ENCODE peak calls at places on chromosomes 4 and X, in eight cellular contexts. M is tibial nerve, O is left ventricle myocardium inferior, E is HCT116, I is transverse colon, W is GM23338, R is uterus, G is tibial artery. J is an unnamed sample.

GRCh38 chr4:102299708-102300107 is 45.6 kb downstream of the SLC39A8 start:
- DNase-seq in G (no peak), E (peak; percentile 32), I (no peak), O (peak; percentile 11), R (no peak), M (no peak), W (peak; percentile 90), J (peak; percentile 54)

GRCh38 chr4:156442961-156443360 is 489.3 kb upstream of the CTSO start:
- DNase-seq in W (peak; percentile 33), E (no peak), R (no peak), O (no peak), M (no peak), G (no peak), I (no peak), J (no peak)

GRCh38 chrX:56219702-56220101 is 12.5 kb upstream of the KLF8 start:
- DNase-seq in E (peak; percentile 12), O (no peak), G (no peak), M (no peak), W (peak; percentile 26), I (no peak), R (no peak), J (no peak)

GRCh38 chrX:21973321-21974010 is 33.0 kb downstream of the SMS start:
- DNase-seq in M (no peak), O (no peak), R (no peak), I (no peak), G (no peak), E (no peak), W (no peak), J (no peak)

GRCh38 chrX:41026326-41027136 is 58.7 kb upstream of the USP9X start:
- DNase-seq in E (no peak), O (no peak), I (no peak), R (no peak), G (no peak), W (peak; percentile 54), M (no peak), J (no peak)

GRCh38 chr4:1786544-1787362 is 6.3 kb upstream of the FGFR3 start:
- DNase-seq in E (no peak), I (no peak), W (no peak), M (no peak), R (no peak), G (no peak), O (no peak), J (no peak)

GRCh38 chr4:128835498-128836222 is 26.2 kb downstream of the JADE1 start:
- DNase-seq in R (peak; percentile 38), O (peak; percentile 85), G (peak; percentile 46), M (no peak), W (no peak), I (peak; percentile 23), E (no peak), J (no peak)

GRCh38 chr4:13933163-13933562 is 305.6 kb upstream of the BOD1L1 start:
- DNase-seq in O (no peak), G (no peak), R (no peak), M (no peak), I (no peak), W (peak; percentile 15), E (no peak), J (no peak)

GRCh38 chrX:69387559-69388487 is 116.3 kb upstream of the NALF2 start:
- DNase-seq in G (peak; percentile 22), R (peak; percentile 44), M (no peak), W (peak; percentile 90), E (peak; percentile 31), O (peak; percentile 20), I (peak; percentile 19), J (peak; percentile 33)

GRCh38 chr4:177281544-177281943 is 28.1 kb upstream of the NEIL3 start:
- DNase-seq in I (no peak), G (no peak), W (no peak), E (no peak), O (no peak), R (no peak), M (no peak), J (no peak)

GRCh38 chrX:131609480-131609879 is 65.6 kb downstream of the OR13H1 start:
- DNase-seq in I (no peak), E (no peak), W (peak; percentile 15), R (no peak), M (no peak), G (no peak), O (no peak), J (no peak)

GRCh38 chr4:38013461-38014366 is 53.5 kb downstream of the PTTG2 start:
- DNase-seq in W (no peak), I (no peak), E (peak; percentile 31), G (peak; percentile 53), M (no peak), O (peak; percentile 76), R (no peak), J (no peak)

GRCh38 chr4:16626945-16627344 is 271.5 kb downstream of the LDB2 start:
- DNase-seq in G (peak; percentile 64), M (peak; percentile 26), W (no peak), O (no peak), R (peak; percentile 85), E (no peak), I (no peak), J (peak; percentile 62)

GRCh38 chrX:26649534-26649933 is 433.6 kb downstream of the MAGEB5 start:
- DNase-seq in E (peak; percentile 40), M (no peak), W (peak; percentile 53), G (no peak), I (no peak), R (no peak), O (no peak), J (no peak)

GRCh38 chrX:103685396-103685795 is 1.1 kb downstream of the MORF4L2 start:
- DNase-seq in E (no peak), M (no peak), R (no peak), G (no peak), O (no peak), W (no peak), I (no peak), J (no peak)

GRCh38 chr4:69322055-69322454 is 41.8 kb downstream of the UGT2B28 start:
- DNase-seq in O (no peak), G (no peak), I (no peak), W (no peak), M (no peak), E (no peak), R (no peak), J (peak; percentile 0)

GRCh38 chrX:41184312-41184711 is 99.1 kb downstream of the USP9X start:
- DNase-seq in W (no peak), G (no peak), E (no peak), O (no peak), R (no peak), M (no peak), I (no peak), J (no peak)

GRCh38 chr4:155173371-155173770 is 35.1 kb upstream of the NPY2R start:
- DNase-seq in O (no peak), G (no peak), W (no peak), I (no peak), M (no peak), R (no peak), E (no peak), J (no peak)

GRCh38 chrX:111164728-111165127 is 68.7 kb downstream of the PAK3 start:
- DNase-seq in W (peak; percentile 7), G (no peak), M (no peak), I (no peak), R (no peak), O (no peak), E (no peak), J (no peak)

GRCh38 chrX:137424679-137425078 is 141.2 kb upstream of the ZIC3 start:
- DNase-seq in E (no peak), I (no peak), M (no peak), R (no peak), W (peak; percentile 73), G (no peak), O (no peak), J (no peak)

GRCh38 chrX:101429934-101430333 is 21.9 kb downstream of the HNRNPH2 start:
- DNase-seq in W (no peak), I (no peak), G (no peak), M (no peak), E (no peak), R (no peak), O (no peak), J (no peak)

DNA sequence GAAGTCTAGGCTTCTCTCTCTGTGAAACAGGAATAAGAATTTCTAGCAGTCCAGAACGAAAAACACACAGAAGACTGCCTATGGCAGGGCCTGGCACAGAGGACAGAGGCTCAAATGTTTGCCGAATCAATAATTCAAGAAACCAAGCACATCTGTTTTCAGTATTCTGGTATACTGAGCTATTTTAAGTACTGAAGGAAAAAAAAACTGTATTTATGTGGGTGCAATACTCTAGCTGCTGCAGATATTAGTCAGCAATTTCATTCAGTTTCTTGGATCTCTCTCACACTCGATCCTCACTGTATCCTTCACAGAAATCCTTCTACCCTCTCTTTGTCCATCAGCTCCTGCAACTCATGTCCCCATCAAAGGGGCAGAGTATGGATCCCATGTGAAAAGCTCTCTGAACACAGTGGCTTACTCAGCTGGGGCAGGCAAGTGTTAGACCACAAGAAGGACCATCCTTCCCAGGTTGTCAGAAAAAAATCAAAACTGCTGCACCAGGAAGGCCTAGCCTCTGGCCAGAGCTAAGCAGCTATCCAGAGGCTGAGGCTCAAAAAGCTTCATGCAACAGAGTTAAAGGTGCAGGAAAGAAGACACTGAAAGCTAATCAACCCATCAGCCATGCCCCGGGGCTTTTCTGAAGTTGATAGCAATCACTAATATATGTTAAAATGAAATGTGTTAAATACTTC is 9.1 kb upstream of the USO1 start:
- DNase-seq in W (no peak), M (no peak), R (no peak), E (no peak), I (no peak), G (no peak), O (no peak), J (no peak)
- H3K27ac ChIP-seq in W (peak overlapping the region; percentile 48), M (no peak overlapping the region), R (no peak overlapping the region), E (no peak overlapping the region), I (no peak overlapping the region), G (peak overlapping the region; percentile 48), O (peak overlapping the region; percentile 31), J (no peak overlapping the region)

GRCh38 chr4:111154924-111155323 is 532.0 kb upstream of the PITX2 start:
- DNase-seq in I (no peak), R (no peak), W (no peak), G (no peak), M (no peak), O (no peak), E (no peak), J (no peak)
- TF ChIP-seq CTCF in I (no peak), R (no peak), W (no peak), G (no peak), M (no peak), O (no peak), E (no peak), J (no peak)

DNA sequence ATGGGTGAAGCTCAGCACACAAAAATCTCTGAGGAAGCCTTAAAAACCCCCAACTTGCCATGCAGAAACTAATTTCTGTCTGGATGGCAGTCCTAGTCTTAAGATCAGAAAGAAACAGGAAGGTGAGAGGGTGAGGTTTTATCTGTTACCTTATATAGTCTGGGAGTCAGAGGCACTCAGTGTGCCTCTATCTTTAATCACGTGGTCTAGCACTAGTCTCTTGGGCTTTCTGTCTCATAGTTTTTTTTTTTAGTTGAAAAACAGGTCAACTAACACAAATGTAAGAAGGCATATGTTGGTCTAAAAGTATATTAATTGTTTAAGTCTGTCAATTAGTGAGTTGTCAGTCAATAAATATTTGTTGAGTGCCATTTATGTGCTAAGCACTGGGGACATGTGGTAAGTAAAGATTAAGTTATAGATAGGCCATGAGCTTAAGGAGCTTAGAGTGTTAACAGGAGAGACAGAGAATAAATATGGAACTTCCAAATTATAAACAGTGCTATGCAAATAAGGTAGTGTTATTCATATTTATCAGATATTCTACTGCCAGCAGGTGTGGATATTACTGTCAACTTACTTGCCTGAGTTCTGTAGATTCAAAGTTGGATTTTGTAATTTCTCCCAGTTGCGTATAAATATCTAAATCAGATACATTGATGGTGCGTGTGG is 6.9 kb downstream of the CYBB start:
- DNase-seq in M (no peak), I (no peak), W (no peak), O (no peak), G (no peak), E (no peak), R (no peak), J (no peak)
- H3K27ac ChIP-seq in M (no peak overlapping the region), I (no peak overlapping the region), W (no peak overlapping the region), O (no peak overlapping the region), G (no peak overlapping the region), E (no peak overlapping the region), R (no peak overlapping the region), J (no peak overlapping the region)

GRCh38 chr4:124872659-124873058 is 160.1 kb upstream of the ANKRD50 start:
- DNase-seq in G (no peak), R (no peak), I (no peak), M (no peak), O (no peak), W (no peak), E (no peak), J (no peak)
- TF ChIP-seq CTCF in G (no peak), R (no peak), I (no peak), M (no peak), O (no peak), W (no peak), E (no peak), J (no peak)

J was measured in RWPE1.